ENCODE peak calls at places on chromosomes 12 and 14, in six cellular contexts. S is uterus, Y is stomach, B is fibroblast of the aortic adventitia, T is nephron progenitor cell, E is tibial artery. U is an unnamed sample.

GRCh38 chr12:10113085-10113484 is 14.3 kb upstream of the CLEC1A start:
- DNase-seq in Y (no peak), E (no peak), T (no peak), B (no peak), S (no peak), U (no peak)

GRCh38 chr12:94616217-94616729 is 34.1 kb downstream of the TMCC3 start:
- DNase-seq in T (peak; percentile 18), S (no peak), Y (peak; percentile 47), B (no peak), E (no peak), U (no peak)

GRCh38 chr12:10154145-10154496 is 17.8 kb downstream of the OLR1 start:
- DNase-seq in S (no peak), B (no peak), E (no peak), T (no peak), Y (no peak), U (no peak)

GRCh38 chr12:91250273-91250672 is 67.7 kb upstream of the DCN start:
- DNase-seq in Y (no peak), S (peak; percentile 43), E (no peak), B (peak; percentile 60), T (no peak), U (no peak)

GRCh38 chr14:53953002-53953827 is 3.4 kb downstream of the BMP4 start:
- DNase-seq in B (peak; percentile 82), T (peak; percentile 90), Y (peak; percentile 69), E (peak; percentile 88), S (peak; percentile 79), U (peak; percentile 92)

GRCh38 chr12:75850751-75851462 is 180.7 kb downstream of the PHLDA1 start:
- DNase-seq in B (peak; percentile 65), S (no peak), E (no peak), Y (no peak), T (no peak), U (no peak)

GRCh38 chr12:115294443-115295133 is 610.6 kb upstream of the TBX3 start:
- DNase-seq in S (peak; percentile 22), B (peak; percentile 34), Y (peak; percentile 48), E (no peak), T (no peak), U (no peak)

GRCh38 chr12:39958377-39958776 is 147.5 kb downstream of the SLC2A13 start:
- DNase-seq in S (no peak), Y (no peak), E (no peak), B (no peak), T (no peak), U (no peak)

GRCh38 chr14:104135121-104135903 is 3.1 kb upstream of the KIF26A start:
- DNase-seq in E (no peak), S (no peak), B (no peak), T (peak; percentile 69), Y (no peak), U (peak; percentile 20)

GRCh38 chr12:131752457-131752856 is 41.6 kb downstream of the SFSWAP start:
- DNase-seq in S (no peak), B (no peak), Y (no peak), T (no peak), E (no peak), U (no peak)

GRCh38 chr14:80055912-80056801 is 155.1 kb downstream of the DIO2 start:
- DNase-seq in E (peak; percentile 20), T (peak; percentile 37), B (peak; percentile 79), Y (peak; percentile 27), S (no peak), U (peak; percentile 20)

GRCh38 chr12:40620564-40621019 is 71.6 kb upstream of the CNTN1 start:
- DNase-seq in S (no peak), Y (no peak), T (no peak), B (no peak), E (no peak), U (no peak)

GRCh38 chr14:32727827-32728226 is 210.9 kb upstream of the NPAS3 start:
- DNase-seq in Y (no peak), S (no peak), B (no peak), T (no peak), E (no peak), U (no peak)

DNA sequence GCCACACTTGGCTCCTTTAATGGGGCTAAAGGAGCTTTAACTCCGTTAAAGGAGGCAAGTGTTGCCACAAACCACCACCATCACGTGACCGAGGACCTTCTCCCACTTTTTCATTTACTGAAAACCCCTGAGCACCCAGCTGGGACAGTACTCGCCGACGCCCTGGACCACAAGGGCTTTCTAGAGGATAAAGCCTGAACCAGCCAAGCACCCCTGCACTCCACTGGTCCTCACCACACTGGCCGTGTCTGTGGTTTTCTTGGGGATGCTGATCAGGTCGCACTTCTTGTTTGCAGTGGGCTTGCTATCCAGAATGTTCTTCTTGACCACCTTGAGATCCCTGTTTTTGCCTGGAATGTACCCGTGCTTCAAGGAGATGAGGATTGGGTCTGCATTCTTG is 14.7 kb upstream of the SELPLG start:
- DNase-seq in S (no peak), E (no peak), Y (no peak), B (no peak), T (no peak), U (no peak)
- TF ChIP-seq CTCF in S (no peak), E (no peak), Y (no peak), B (no peak), T (no peak), U (no peak)

DNA sequence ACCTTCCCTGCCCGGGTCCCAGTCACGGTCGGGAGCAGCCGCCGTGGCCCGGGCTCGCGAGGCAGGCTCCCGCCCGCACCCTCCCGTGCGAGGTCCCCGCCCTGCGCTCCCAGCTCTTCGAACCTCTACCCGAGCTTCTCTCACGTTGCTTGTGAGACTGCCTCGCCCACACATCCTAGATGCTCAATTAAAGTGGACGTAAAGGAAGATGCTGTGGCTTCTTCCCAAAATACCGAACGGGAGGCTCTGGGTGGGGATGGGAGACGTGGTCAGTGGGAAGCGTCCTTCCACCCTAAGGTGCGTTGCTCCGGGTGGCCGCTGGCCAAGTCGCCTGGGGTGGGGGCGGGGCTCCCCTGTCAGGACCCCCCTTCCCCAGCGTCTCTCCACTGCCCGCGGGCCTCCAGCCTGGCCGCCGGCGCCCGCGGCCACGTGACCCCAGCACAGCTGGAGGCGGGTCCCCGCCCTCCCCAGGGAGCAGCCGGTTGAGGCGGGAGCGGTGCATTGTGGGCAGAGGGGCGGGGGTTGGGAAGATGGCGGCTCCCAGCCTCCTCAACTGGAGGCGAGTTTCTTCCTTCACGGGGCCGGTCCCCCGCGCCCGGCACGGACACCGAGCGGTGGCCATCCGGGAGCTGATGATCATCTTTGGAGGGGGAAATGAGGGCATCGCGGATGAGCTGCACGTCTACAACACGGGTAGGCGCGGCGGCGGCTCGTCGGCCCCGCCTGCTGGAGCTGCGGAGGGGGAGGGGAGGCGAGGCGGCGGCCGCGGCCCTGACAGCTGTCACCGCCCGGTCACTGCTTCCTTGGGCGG is at the start of gene HCFC2:
- DNase-seq in T (peak; percentile 93), B (peak; percentile 82), E (peak; percentile 90), Y (peak; percentile 91), S (peak; percentile 87), U (peak; percentile 93)
- TF ChIP-seq CTCF in T (no peak), B (no peak), E (no peak), Y (no peak), S (peak; percentile 13), U (no peak)

GRCh38 chr12:62604373-62604772 is 137.7 kb downstream of the MON2 start:
- DNase-seq in E (no peak), B (no peak), Y (no peak), S (no peak), T (no peak), U (no peak)

GRCh38 chr12:62601765-62602444 is 135.3 kb downstream of the MON2 start:
- DNase-seq in Y (no peak), S (no peak), B (no peak), T (no peak), E (no peak), U (no peak)

GRCh38 chr12:62602445-62603060 is 135.9 kb downstream of the MON2 start:
- DNase-seq in B (peak; percentile 91), S (peak; percentile 89), T (peak; percentile 87), E (peak; percentile 90), Y (peak; percentile 87), U (peak; percentile 89)

GRCh38 chr12:62603811-62604098 is 137.1 kb downstream of the MON2 start:
- DNase-seq in Y (no peak), S (no peak), E (no peak), B (no peak), T (no peak), U (no peak)

DNA sequence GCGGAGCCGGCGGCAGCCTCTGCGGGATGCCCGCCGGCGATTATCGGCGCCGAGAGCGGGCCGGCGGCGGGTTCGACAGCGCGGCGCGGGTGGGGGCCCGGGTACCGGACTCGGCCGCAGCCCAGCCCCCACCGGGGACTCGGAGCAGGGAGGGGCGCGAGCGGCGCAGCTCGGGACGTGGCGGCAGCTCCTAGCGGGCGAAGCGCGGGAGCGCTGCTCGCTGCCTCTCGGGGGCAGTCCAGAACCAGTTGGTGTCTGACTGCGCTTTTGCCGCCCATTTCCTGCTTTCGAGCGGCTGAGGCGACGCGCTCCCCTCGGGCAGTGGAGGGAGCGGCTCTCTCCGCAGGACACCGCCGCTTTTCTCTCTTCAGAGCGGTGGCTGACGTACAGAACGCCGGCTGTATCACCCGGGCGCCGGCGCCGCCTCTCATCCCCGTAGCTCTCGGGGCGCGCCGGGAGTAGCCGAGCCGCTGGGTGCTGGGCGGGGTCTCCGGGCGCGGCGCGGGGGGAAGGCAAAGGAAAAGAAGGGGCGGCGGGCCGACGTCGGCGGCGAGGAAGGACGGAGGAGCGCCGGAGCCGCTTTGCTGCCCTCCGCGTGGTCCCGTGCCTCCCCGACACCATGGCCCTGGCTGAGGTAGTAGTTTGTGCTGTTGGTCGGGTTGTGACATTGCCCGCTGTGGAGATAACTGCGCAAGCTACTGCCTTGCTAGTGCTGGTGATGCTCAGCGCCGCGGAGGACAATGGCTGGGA is 136.6 kb downstream of the MON2 start:
- DNase-seq in B (peak; percentile 81), S (peak; percentile 83), Y (peak; percentile 80), T (peak; percentile 80), E (peak; percentile 80), U (peak; percentile 90)
- TF ChIP-seq CTCF in B (peak; percentile 53), S (peak; percentile 65), Y (peak; percentile 41), T (peak; percentile 32), E (peak; percentile 74), U (peak; percentile 64)

GRCh38 chr14:71209888-71210287 is 302.6 kb downstream of the PCNX1 start:
- DNase-seq in E (no peak), Y (no peak), B (no peak), S (no peak), T (no peak), U (no peak)
- TF ChIP-seq CTCF in E (no peak), Y (no peak), B (no peak), S (no peak), T (no peak), U (no peak)

GRCh38 chr14:96501746-96502620 is at the start of gene PAPOLA:
- DNase-seq in S (peak; percentile 92), T (peak; percentile 92), E (peak; percentile 94), B (peak; percentile 94), Y (peak; percentile 96), U (peak; percentile 93)
- TF ChIP-seq CTCF in S (peak; percentile 13), T (no peak), E (no peak), B (no peak), Y (no peak), U (peak; percentile 24)